ENCODE peak calls at places on chromosomes 16 and 17, in ten cellular contexts. S is OCI-LY7, W is progenitor cell of endocrine pancreas, E is GM23338, L is adrenal gland, R is choroid plexus epithelial cell, Y is WERI-Rb-1, G is fibroblast of pulmonary artery, B is GM20000, U is A549. F is an unnamed sample.

GRCh38 chr17:45948881-45949624 is 50.0 kb upstream of the STH start:
- DNase-seq in S (peak), G (peak), B (peak), L (peak), U (peak), W (peak), R (peak), Y (peak), E (peak), F (peak)

GRCh38 chr17:57861000-57861736 is 11.3 kb upstream of the MRPS23 start:
- DNase-seq in E (peak), B (no peak), U (peak), Y (peak), W (no peak), G (no peak), L (peak), S (peak), R (peak), F (no peak)

GRCh38 chr17:72591500-72592241 is 470.9 kb downstream of the SOX9 start:
- DNase-seq in S (no peak), G (peak), Y (peak), B (peak), E (peak), U (no peak), L (no peak), R (peak), W (peak), F (peak)

GRCh38 chr16:82832861-82833260 is 206.1 kb downstream of the CDH13 start:
- DNase-seq in U (no peak), E (no peak), Y (no peak), B (no peak), G (peak), S (no peak), R (peak), W (no peak), L (no peak), F (no peak)

GRCh38 chr16:4315185-4316102 is at the start of gene GLIS2:
- DNase-seq in E (peak), B (peak), S (peak), G (peak), Y (peak), U (peak), L (peak), R (peak), W (peak), F (peak)

GRCh38 chr17:82058855-82059249 is 6.8 kb downstream of the DUS1L start:
- DNase-seq in Y (no peak), W (no peak), R (no peak), B (no peak), U (no peak), G (no peak), S (no peak), L (no peak), E (no peak), F (no peak)

GRCh38 chr16:81616321-81617020 is 162.6 kb upstream of the PLCG2 start:
- DNase-seq in W (no peak), B (peak), S (peak), U (no peak), E (no peak), G (peak), L (peak), R (peak), Y (no peak), F (no peak)

GRCh38 chr17:19291646-19292376 is 54.6 kb downstream of the EPN2 start:
- DNase-seq in W (no peak), S (no peak), B (no peak), U (no peak), L (no peak), R (no peak), G (no peak), E (no peak), Y (no peak), F (no peak)

GRCh38 chr17:2282297-2282873 is 21.2 kb downstream of the SMG6 start:
- DNase-seq in S (peak), E (peak), U (peak), Y (no peak), W (no peak), R (peak), B (peak), L (no peak), G (peak), F (no peak)

GRCh38 chr16:47370536-47370935 is 90.3 kb downstream of the ITFG1 start:
- DNase-seq in E (no peak), R (no peak), S (no peak), B (no peak), L (no peak), W (no peak), U (no peak), Y (no peak), G (no peak), F (no peak)

GRCh38 chr17:77214743-77215142 is 74.0 kb downstream of the SEC14L1 start:
- DNase-seq in Y (peak), G (peak), R (peak), E (peak), W (no peak), B (no peak), U (peak), L (peak), S (peak), F (peak)
- TF ChIP-seq CTCF in Y (peak), G (peak), R (peak), E (peak), W (peak), B (peak), U (peak), L (peak), S (peak), F (peak)

GRCh38 chr16:71687853-71688252 is 36.6 kb downstream of the PHLPP2 start:
- DNase-seq in U (no peak), S (no peak), W (no peak), B (no peak), E (no peak), L (no peak), Y (no peak), R (no peak), G (no peak), F (no peak)
- TF ChIP-seq CTCF in U (no peak), S (no peak), W (no peak), B (no peak), E (no peak), L (no peak), Y (no peak), R (no peak), G (no peak), F (no peak)

DNA sequence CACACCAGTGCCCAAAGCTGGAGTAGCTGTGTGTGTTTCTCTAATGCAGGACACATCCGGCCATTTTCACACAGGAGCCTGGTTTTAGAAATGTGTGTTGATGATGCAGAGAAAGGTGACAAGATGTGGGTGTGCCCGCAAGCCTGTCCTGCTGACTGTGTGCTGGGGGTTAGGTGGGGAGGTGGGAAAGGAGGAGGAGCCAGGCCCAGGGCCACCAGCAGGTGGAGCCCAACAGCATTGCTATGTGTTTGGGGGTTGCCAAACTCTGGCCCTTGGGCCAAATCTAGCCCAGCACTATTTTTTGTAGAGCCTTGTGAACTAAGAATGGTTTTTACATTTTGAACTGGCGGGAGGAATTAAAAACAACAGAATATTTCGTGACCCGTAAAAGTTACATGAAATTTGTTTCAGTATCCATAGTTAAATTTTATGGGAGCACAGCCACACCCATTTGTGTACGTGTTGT is 61.7 kb upstream of the LGALS9 start:
- DNase-seq in R (no peak), L (peak), B (peak), G (no peak), W (no peak), Y (peak), U (peak), E (peak), S (peak), F (peak)
- TF ChIP-seq CTCF in R (peak), L (peak), B (peak), G (peak), W (peak), Y (peak), U (peak), E (peak), S (peak), F (peak)

DNA sequence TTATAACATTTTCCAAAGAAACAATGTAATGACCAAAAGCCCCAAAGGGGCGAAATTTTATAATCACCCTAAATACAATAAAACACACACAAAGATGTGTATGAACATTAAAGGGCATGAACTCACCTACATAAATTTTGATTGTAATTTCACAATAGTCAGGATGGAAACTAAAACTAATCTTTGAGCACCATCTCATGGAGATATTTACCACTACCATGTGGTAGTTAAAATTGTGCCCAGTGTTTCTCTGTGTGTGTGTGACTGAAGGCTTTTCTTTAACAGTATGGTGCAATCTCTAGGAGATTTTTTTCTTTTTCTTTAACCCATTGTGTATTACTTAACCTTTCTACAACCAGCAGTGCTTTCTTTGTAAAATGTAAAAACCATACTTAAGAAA is 19.7 kb upstream of the MEIOC start:
- DNase-seq in W (no peak), R (peak), S (peak), L (no peak), E (peak), Y (no peak), U (peak), G (peak), B (no peak), F (no peak)
- TF ChIP-seq CTCF in W (peak), R (peak), S (peak), L (peak), E (peak), Y (no peak), U (peak), G (peak), B (no peak), F (no peak)

DNA sequence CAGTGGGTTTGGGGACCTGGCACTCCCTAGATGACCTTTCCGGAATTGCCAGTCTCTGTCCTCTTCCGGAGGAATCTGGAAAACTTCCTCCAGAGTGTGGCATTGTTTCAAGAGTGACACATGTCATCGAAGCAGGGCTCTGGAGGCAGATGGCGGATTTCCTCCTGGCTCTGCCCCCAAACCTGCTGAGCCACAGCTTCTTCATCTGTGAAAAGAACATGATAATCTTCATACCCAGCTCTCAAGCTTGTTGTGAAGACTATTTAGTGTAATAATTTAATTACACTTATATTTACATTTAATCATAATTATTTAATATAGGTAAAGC is 19.7 kb upstream of the TEX2 start:
- DNase-seq in S (no peak), U (no peak), W (no peak), L (peak), R (no peak), B (no peak), G (no peak), E (no peak), Y (peak), F (no peak)
- TF ChIP-seq CTCF in S (no peak), U (no peak), W (no peak), L (no peak), R (no peak), B (no peak), G (no peak), E (no peak), Y (no peak), F (no peak)